ENCODE peak calls at places on chromosomes 11 and 22, in ten cellular contexts. D is stimulated activated naive CD4-positive, alpha-beta T cell treated with Interleukin-2 at 50 U/mL for 16 hours; A is suprapubic skin; Y is OCI-M1; R is NCI-H1105; W is amniotic epithelial cell; T is cardiac muscle cell; P is progenitor cell of endocrine pancreas; Q is left colon; X is lung microvascular endothelial cell. B is an unnamed sample.

GRCh38 chr22:33210129-33210784 is 152.1 kb upstream of the SYN3 start:
- DNase-seq in W (peak), D (no peak), R (peak), Q (no peak), X (peak), P (peak), Y (peak), A (no peak), T (peak), B (peak)

GRCh38 chr22:16717699-16718558 is 107.3 kb downstream of the XKR3 start:
- DNase-seq in T (no peak), D (no peak), Q (no peak), P (no peak), Y (no peak), R (no peak), W (no peak), X (no peak), A (no peak), B (no peak)

GRCh38 chr11:1202154-1202775 is 20.6 kb upstream of the MUC5B start:
- DNase-seq in W (no peak), P (peak), A (peak), D (no peak), R (no peak), Y (no peak), T (peak), X (no peak), Q (peak), B (no peak)

GRCh38 chr22:31291716-31292644 is at the start of gene PIK3IP1:
- DNase-seq in Y (peak), R (peak), P (peak), Q (peak), T (peak), A (peak), W (peak), D (peak), X (peak), B (peak)

GRCh38 chr11:122215244-122215992 is 99.4 kb upstream of the BLID start:
- DNase-seq in Q (peak), T (peak), R (peak), Y (peak), W (peak), P (peak), A (no peak), D (no peak), X (peak), B (peak)

GRCh38 chr22:42282943-42283287 is 12.5 kb upstream of the TCF20 start:
- DNase-seq in W (no peak), A (no peak), P (no peak), Y (no peak), Q (peak), T (peak), X (no peak), R (no peak), D (no peak), B (no peak)

GRCh38 chr22:43393845-43394474 is 17.9 kb upstream of the MPPED1 start:
- DNase-seq in A (no peak), Y (no peak), T (no peak), Q (no peak), P (no peak), D (no peak), W (no peak), X (no peak), R (no peak), B (no peak)

GRCh38 chr11:58513747-58514367 is 6.0 kb upstream of the OR5B21 start:
- DNase-seq in T (peak), W (peak), X (peak), Q (no peak), Y (peak), R (peak), D (no peak), P (peak), A (no peak), B (peak)

GRCh38 chr22:43479962-43480361 is 68.1 kb downstream of the MPPED1 start:
- DNase-seq in Q (no peak), T (no peak), D (no peak), R (no peak), P (no peak), A (no peak), X (no peak), W (no peak), Y (peak), B (no peak)

GRCh38 chr11:13316528-13316961 is 39.0 kb downstream of the BMAL1 start:
- DNase-seq in R (no peak), A (no peak), X (no peak), W (peak), Q (no peak), T (peak), P (no peak), Y (no peak), D (no peak), B (no peak)

GRCh38 chr11:3773180-3773579 is 24.2 kb downstream of the NUP98 start:
- DNase-seq in Q (no peak), T (no peak), P (no peak), W (no peak), X (no peak), D (no peak), A (no peak), R (no peak), Y (no peak), B (no peak)

GRCh38 chr22:19423906-19424500 is 7.5 kb downstream of the HIRA start:
- DNase-seq in D (no peak), P (no peak), A (no peak), W (no peak), T (no peak), X (no peak), Q (no peak), Y (no peak), R (no peak), B (no peak)

GRCh38 chr11:10450451-10451398 is 4.3 kb upstream of the AMPD3 start:
- DNase-seq in A (no peak), Q (peak), X (peak), W (no peak), D (peak), R (no peak), Y (no peak), P (peak), T (peak), B (peak)

GRCh38 chr11:119363874-119364590 is 17.5 kb downstream of the USP2 start:
- DNase-seq in R (no peak), D (peak), T (peak), W (peak), Y (no peak), Q (no peak), A (no peak), P (no peak), X (peak), B (peak)

GRCh38 chr11:130037058-130037457 is 32.6 kb upstream of the APLP2 start:
- DNase-seq in Q (no peak), D (no peak), T (peak), Y (no peak), W (peak), P (no peak), X (peak), A (no peak), R (no peak), B (peak)

GRCh38 chr22:32430352-32430751 is 18.3 kb upstream of the RTCB start:
- DNase-seq in P (no peak), Q (no peak), A (no peak), Y (no peak), D (no peak), R (no peak), X (no peak), W (no peak), T (no peak), B (no peak)

GRCh38 chr11:3087821-3088800 is 30.9 kb upstream of the CARS1 start:
- DNase-seq in A (no peak), X (no peak), Q (no peak), R (no peak), W (peak), P (no peak), T (no peak), D (no peak), Y (no peak), B (no peak)

GRCh38 chr11:70005107-70005818 is 72.9 kb upstream of the ANO1 start:
- DNase-seq in Q (no peak), Y (no peak), W (no peak), R (no peak), D (no peak), T (peak), P (no peak), X (peak), A (no peak), B (no peak)

GRCh38 chr22:30754971-30755759 is 60.5 kb downstream of the OSBP2 start:
- DNase-seq in D (peak), T (peak), A (no peak), Q (peak), X (peak), P (peak), Y (peak), R (peak), W (peak), B (peak)

GRCh38 chr11:27385245-27385644 is 22.2 kb upstream of the CCDC34 start:
- DNase-seq in D (no peak), A (no peak), X (no peak), R (no peak), Y (no peak), T (peak), W (peak), P (no peak), Q (no peak), B (no peak)

GRCh38 chr11:1694064-1694845 is 2.7 kb upstream of the KRTAP5-6 start:
- DNase-seq in R (peak), T (peak), Q (peak), P (peak), D (peak), A (peak), X (peak), W (peak), Y (peak), B (peak)

B was measured in HuH-7.